ENCODE peak calls at places on chromosomes 2 and 18, in six cellular contexts. D is BJ, U is nephron progenitor cell, M is Peyer's patch, E is tibial nerve, J is brain microvascular endothelial cell. S is an unnamed sample.

GRCh38 chr18:57767259-57768050 is 35.7 kb downstream of the ATP8B1 start:
- DNase-seq in D (no peak), U (no peak), M (no peak), E (no peak), J (no peak), S (no peak)

GRCh38 chr2:20071397-20072383 is 20.3 kb upstream of the LAPTM4A start:
- DNase-seq in D (peak; percentile 94), U (peak; percentile 26), M (no peak), E (no peak), J (peak; percentile 63), S (no peak)

GRCh38 chr2:15804691-15805090 is 135.7 kb upstream of the MYCN start:
- DNase-seq in D (no peak), U (no peak), M (no peak), E (no peak), J (no peak), S (no peak)

GRCh38 chr18:78576967-78577366 is 402.7 kb upstream of the SALL3 start:
- DNase-seq in D (no peak), U (no peak), M (no peak), E (no peak), J (no peak), S (no peak)

GRCh38 chr18:78006805-78007204 is 757.2 kb downstream of the GALR1 start:
- DNase-seq in D (no peak), U (peak; percentile 12), M (no peak), E (no peak), J (no peak), S (no peak)

GRCh38 chr2:6864938-6865345 is 765 bp downstream of the CMPK2 start:
- DNase-seq in D (no peak), U (no peak), M (peak; percentile 53), E (no peak), J (no peak), S (no peak)

GRCh38 chr2:98623657-98624056 is 15.3 kb downstream of the UNC50 start:
- DNase-seq in D (no peak), U (no peak), M (no peak), E (no peak), J (no peak), S (no peak)

GRCh38 chr18:12432881-12433280 is 25.2 kb downstream of the PRELID3A start:
- DNase-seq in D (no peak), U (no peak), M (no peak), E (no peak), J (no peak), S (no peak)

GRCh38 chr2:220081171-220081570 is 453.7 kb downstream of the SLC4A3 start:
- DNase-seq in D (no peak), U (no peak), M (no peak), E (no peak), J (no peak), S (no peak)

GRCh38 chr2:44009136-44009744 is 13.5 kb upstream of the LRPPRC start:
- DNase-seq in D (no peak), U (no peak), M (no peak), E (no peak), J (no peak), S (no peak)
- TF ChIP-seq CTCF in D (no peak), U (no peak), M (no peak), E (no peak), J (peak; percentile 32), S (peak; percentile 18)

DNA sequence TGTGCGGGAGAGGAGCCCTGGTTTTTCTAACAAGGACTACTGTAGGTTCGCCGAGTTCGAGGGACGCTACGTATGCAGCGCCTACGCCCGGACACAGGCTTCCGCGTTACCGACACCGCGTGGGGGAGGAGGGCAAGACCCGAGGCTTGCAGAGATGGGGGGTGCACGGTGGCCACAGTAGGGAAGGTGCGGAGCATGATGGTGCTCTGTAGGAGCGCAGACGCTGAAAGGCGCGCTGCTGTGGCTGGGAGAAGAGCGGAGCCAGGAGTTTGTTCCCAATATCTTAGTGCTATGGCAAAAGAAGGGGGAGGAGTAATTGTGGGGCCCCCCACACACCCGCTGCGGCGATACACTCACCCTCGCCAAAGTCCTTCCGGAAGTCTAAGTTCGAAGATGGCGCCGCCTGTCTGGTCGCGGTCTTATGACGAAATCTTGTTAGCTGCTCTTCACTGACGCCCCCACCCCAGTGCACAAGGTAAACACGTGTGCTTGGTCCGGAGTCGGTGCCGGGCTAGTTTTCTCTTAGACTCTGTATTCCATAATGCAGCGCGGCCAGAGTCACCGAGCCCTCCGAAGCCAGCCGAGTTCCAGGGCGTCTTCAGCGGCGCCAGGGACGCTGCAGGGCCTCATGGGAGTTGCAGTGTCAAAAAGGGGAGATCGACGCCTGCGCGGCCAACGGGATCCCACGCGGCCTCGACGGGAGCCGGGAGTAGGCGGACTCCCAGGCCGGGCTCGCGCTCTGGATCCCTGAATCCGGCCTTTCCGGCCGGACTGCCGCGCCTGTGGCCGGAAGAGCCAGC is at the start of gene GTF3C2:
- DNase-seq in D (peak; percentile 87), U (peak; percentile 90), M (peak; percentile 98), E (peak; percentile 89), J (peak; percentile 95), S (peak; percentile 89)
- TF ChIP-seq CTCF in D (no peak), U (no peak), M (no peak), E (peak; percentile 66), J (no peak), S (no peak)

DNA sequence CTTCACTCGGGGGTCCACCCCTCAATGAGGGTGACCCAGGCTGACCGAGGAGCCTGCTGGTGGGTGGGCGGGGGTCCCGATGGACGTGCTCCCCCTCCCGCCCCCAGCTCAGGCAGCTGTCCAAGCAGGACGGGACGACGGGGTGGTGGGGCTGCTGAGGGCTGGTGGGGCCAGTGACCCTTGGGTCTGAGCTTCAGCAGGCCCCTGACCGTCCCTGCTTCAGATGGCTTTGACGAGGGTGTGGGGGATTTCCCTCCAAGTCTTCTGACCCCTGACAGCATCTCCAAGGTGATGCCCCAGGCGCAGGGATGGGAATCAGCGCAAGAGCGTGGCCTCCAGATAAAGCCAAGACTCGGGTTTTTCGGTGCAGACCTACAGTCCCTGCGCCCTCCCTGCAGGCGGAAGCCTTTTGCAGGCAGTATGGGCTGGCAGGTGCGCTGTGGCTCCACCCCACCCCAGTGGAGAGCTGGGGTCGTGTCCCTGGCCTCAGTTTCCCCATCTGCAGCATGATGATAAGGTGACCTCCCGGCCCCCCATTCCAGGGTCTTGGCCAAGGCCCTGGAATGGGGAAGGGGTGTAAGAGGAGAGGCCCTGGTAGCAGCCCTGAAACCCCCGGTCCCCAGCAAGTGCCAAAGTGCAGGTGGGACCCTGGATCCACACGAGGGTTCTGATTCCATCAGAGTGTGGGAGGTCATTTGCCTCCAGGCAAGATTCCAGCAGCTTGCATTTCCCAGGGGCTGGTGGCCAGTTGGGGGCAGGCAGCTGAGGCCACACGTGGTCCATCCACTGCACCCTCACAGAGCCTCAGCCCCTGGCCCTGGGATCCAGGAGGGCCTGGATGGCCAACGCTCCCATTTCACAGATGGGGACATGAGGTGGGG is 8.7 kb downstream of the CROCC2 start:
- DNase-seq in D (no peak), U (no peak), M (no peak), E (no peak), J (no peak), S (no peak)
- TF ChIP-seq CTCF in D (no peak), U (peak; percentile 36), M (no peak), E (no peak), J (no peak), S (no peak)

DNA sequence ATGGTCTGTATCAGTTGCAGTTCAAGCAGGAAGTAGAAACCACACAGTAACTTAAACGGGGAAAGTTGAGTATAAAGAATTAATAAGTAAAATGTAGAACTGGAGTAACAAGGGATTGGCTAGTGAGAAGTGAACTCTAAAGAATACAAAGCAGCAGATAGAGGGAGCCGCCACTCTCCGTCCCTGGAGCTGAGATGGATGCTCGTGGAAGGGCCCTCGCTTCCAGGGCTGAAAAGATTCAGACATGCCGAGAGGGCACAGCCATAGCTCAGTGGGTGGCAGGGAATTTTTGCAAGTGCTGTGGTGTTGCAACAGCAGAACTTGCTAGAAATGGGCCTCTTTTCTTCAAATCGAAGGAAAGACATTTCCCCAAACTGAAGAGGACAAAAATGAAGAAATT is 155.8 kb downstream of the COL6A3 start:
- DNase-seq in D (no peak), U (no peak), M (no peak), E (no peak), J (peak; percentile 17), S (no peak)
- TF ChIP-seq CTCF in D (peak; percentile 20), U (no peak), M (no peak), E (no peak), J (peak; percentile 39), S (no peak)

GRCh38 chr2:231666171-231667095 is 41.9 kb upstream of the PTMA start:
- DNase-seq in D (peak; percentile 85), U (peak; percentile 74), M (peak; percentile 97), E (peak; percentile 93), J (peak; percentile 78), S (peak; percentile 69)
- TF ChIP-seq CTCF in D (no peak), U (no peak), M (no peak), E (peak; percentile 61), J (no peak), S (no peak)